ENCODE peak calls at places on chromosomes 11 and 22, in six cellular contexts. A is A673, O is transverse colon, Y is astrocyte of the cerebellum, M is brain microvascular endothelial cell, V is lung. L is an unnamed sample.

GRCh38 chr11:33685061-33685460 is 15.6 kb downstream of the C11orf91 start:
- DNase-seq in A (no peak), O (no peak), Y (no peak), M (no peak), V (no peak), L (no peak)

GRCh38 chr22:38177926-38178604 is 3.6 kb downstream of the PLA2G6 start:
- DNase-seq in A (peak; percentile 61), O (peak; percentile 51), Y (no peak), M (peak; percentile 87), V (no peak), L (peak; percentile 69)

GRCh38 chr22:22746963-22747933 is 102.8 kb downstream of the GGTLC2 start:
- DNase-seq in A (no peak), O (peak; percentile 16), Y (no peak), M (no peak), V (no peak), L (no peak)

GRCh38 chr11:126464796-126465195 is 109.3 kb downstream of the ST3GAL4 start:
- DNase-seq in A (no peak), O (no peak), Y (no peak), M (no peak), V (no peak), L (no peak)

GRCh38 chr22:33112606-33113005 is 54.4 kb upstream of the SYN3 start:
- DNase-seq in A (no peak), O (no peak), Y (no peak), M (no peak), V (no peak), L (no peak)

GRCh38 chr11:36594316-36594989 is at the start of gene IFTAP:
- DNase-seq in A (peak; percentile 99), O (peak; percentile 33), Y (peak; percentile 85), M (peak; percentile 89), V (peak; percentile 54), L (peak; percentile 85)

GRCh38 chr11:103035656-103036434 is 56.1 kb downstream of the DCUN1D5 start:
- DNase-seq in A (peak; percentile 95), O (no peak), Y (peak; percentile 64), M (peak; percentile 88), V (no peak), L (peak; percentile 47)

GRCh38 chr22:28882545-28882877 is 861 bp upstream of the ZNRF3 start:
- DNase-seq in A (peak; percentile 55), O (no peak), Y (no peak), M (no peak), V (no peak), L (no peak)

GRCh38 chr11:47258317-47258902 is 614 bp downstream of the NR1H3 start:
- DNase-seq in A (no peak), O (no peak), Y (no peak), M (no peak), V (no peak), L (no peak)

DNA sequence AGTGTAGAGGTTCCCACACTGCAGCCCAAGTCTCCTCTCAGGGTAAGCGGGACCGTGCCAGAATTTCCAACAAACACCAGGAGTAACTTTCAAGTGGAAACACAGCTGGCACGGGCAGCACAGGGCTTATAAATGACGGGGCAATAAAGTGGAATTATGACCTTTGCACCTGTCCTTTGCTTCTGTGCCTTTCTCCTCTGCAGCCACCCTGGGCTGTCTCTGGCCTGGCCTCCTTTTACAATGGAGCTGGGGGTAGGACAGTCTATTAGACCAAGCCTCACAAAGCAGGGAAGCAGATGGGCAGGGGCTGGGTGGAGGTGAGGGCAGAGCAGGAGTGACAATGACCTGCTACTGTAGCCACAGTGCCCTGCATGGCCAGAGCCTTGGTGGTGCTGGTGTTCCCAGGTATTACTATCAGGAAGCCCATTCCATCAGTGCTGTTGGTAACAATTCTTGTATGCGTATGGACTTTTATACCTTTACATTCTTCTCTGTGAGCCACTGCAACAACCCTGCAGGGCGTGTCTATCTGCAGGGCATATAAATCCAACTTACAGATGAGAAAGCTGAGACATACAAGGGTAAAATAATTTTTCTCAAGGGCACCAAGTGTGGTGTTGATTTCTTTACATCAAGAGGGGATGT is 387.8 kb downstream of the CTTN start:
- DNase-seq in A (no peak), O (peak; percentile 46), Y (no peak), M (no peak), V (no peak), L (no peak)
- H3K4me3 ChIP-seq in A (no peak overlapping the region), O (no peak overlapping the region), Y (no peak overlapping the region), M (no peak overlapping the region), V (no peak overlapping the region), L (no peak overlapping the region)

GRCh38 chr22:46593211-46593676 is 26.9 kb upstream of the GRAMD4 start:
- DNase-seq in A (no peak), O (peak; percentile 55), Y (no peak), M (no peak), V (no peak), L (no peak)
- H3K4me3 ChIP-seq in A (no peak overlapping the region), O (no peak overlapping the region), Y (no peak overlapping the region), M (no peak overlapping the region), V (no peak overlapping the region), L (no peak overlapping the region)

DNA sequence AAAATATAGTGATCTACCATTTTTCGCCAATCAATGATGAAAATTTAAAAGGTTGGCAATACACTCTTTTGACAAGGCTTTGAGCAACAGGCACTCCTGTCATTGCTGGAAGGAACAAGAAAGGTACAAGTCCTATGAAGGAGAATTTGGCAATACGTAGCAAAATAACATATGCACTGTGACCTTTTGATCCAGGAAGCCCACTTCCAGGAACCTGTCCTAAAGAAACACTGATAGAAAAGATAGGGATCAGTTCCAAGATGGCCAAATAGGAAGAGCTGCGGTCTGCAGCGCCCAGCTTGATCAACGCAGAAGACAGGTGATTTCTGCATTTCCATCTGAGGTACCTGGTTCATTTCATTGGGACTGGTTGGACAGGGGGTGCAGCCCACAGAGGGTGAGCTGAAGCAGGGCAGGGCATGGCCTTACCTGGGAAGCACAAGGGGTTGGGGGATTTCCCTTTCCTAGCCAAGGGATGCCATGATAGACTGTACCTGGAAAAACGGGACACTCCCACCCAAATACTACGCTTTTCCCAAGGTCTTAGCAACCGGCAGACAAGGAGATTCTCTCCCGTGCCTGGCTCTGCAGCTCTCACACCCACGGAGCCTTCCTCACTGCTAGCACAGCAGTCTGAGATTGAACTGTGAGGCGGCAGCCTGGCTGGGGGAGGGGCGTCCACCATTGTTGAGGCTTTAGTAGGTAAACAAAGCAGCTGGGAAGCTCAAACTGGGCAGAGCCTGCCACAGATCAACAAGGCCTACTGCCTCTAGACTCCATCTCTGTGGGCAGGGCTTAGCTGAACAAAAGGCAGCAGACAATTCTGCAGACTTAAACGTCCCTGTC is 69.7 kb upstream of the GALNT18 start:
- DNase-seq in A (no peak), O (no peak), Y (no peak), M (no peak), V (no peak), L (no peak)
- H3K4me3 ChIP-seq in A (no peak overlapping the region), O (no peak overlapping the region), Y (no peak overlapping the region), M (no peak overlapping the region), V (no peak overlapping the region), L (no peak overlapping the region)

DNA sequence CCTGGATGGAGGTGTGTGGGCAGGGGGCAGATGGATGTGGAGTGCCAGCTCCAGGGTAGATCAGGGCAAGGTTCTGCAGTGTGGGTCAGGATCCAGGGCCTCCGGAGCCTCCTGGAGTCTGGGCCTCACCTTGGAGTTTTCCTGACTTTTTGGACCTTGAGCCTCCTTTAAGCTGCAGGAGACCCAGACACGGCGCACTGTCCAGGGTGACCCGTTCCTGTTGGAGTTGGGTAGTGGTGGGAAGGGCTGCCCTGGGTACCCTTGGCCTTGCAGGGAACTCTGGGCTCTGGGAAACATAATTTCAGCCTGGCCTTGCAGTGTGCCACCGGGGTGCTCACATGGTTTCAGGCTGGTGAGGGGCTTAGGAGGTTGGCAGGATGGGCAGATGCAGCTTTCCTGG is 17.0 kb downstream of the MGAT3 start:
- DNase-seq in A (no peak), O (no peak), Y (no peak), M (no peak), V (no peak), L (no peak)
- H3K4me3 ChIP-seq in A (no peak overlapping the region), O (no peak overlapping the region), Y (no peak overlapping the region), M (no peak overlapping the region), V (no peak overlapping the region), L (no peak overlapping the region)

GRCh38 chr22:46077669-46078099 is 72.6 kb upstream of the PPARA start:
- DNase-seq in A (peak; percentile 52), O (peak; percentile 8), Y (no peak), M (no peak), V (no peak), L (no peak)

GRCh38 chr22:46079861-46080821 is 70.2 kb upstream of the PPARA start:
- DNase-seq in A (peak; percentile 94), O (peak; percentile 60), Y (no peak), M (no peak), V (no peak), L (no peak)

GRCh38 chr22:46081036-46081830 is 69.1 kb upstream of the PPARA start:
- DNase-seq in A (peak; percentile 46), O (peak; percentile 8), Y (no peak), M (no peak), V (no peak), L (no peak)

GRCh38 chr22:46078241-46079092 is 71.9 kb upstream of the PPARA start:
- DNase-seq in A (peak; percentile 87), O (peak; percentile 32), Y (no peak), M (no peak), V (peak; percentile 62), L (no peak)

GRCh38 chr22:46079093-46079860 is 71.0 kb upstream of the PPARA start:
- DNase-seq in A (peak; percentile 54), O (peak; percentile 7), Y (no peak), M (no peak), V (no peak), L (no peak)
- H3K4me3 ChIP-seq in A (peak overlapping the region; percentile 85), O (no peak overlapping the region), Y (peak overlapping the region; percentile 98), M (peak overlapping the region; percentile 73), V (peak overlapping the region; percentile 0), L (no peak overlapping the region)

DNA sequence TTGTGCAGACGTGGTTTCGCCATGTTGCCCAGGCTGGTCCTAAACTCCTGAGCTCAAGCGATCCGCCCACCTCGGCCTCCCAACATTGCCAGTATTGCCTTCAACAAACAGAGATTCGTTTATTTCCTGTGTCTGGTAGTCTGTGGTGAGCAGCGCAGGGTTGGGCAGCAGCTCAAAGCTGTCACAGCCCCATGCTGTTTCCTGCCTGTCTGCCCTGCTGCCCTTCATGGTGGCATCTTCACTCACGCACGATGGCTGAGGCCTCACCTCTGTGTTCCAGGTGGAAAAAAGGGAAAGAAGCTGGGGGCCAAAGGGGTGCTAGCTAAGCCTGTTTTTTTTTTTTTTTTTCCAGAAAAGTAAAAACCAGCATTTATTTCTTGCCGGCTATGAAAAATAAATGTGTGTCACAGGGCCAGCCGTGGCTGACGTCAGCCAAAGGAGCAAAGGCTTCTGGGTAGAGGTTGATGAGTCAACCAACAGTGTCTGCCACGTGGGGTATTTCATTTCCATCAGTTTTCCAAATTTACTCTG is 28.8 kb downstream of the TBC1D22A start:
- DNase-seq in A (no peak), O (peak; percentile 53), Y (no peak), M (peak; percentile 75), V (no peak), L (no peak)
- H3K4me3 ChIP-seq in A (no peak overlapping the region), O (no peak overlapping the region), Y (no peak overlapping the region), M (peak overlapping the region; percentile 24), V (no peak overlapping the region), L (no peak overlapping the region)

DNA sequence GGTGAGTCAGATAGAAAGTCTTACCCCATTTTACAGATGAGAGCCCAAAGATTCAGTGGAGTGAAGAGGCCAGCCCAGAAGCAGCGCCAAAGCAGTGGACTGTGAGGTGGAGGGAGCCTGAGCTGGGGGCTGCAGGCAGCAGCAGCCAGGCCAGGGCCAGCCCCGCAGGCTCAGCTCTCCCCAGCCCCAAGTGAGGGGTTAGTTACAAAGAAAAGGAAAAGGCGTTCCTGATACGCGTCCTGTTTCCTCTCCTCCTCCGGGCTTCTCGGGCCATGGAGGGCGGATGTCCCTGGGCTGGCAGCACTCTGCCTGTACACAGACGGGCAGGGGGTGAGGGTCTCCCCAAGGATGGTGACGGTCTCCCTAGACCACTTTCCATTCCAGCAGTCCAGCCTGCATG is 44.9 kb downstream of the ARRB1 start:
- DNase-seq in A (no peak), O (no peak), Y (no peak), M (no peak), V (no peak), L (no peak)
- H3K4me3 ChIP-seq in A (no peak overlapping the region), O (no peak overlapping the region), Y (no peak overlapping the region), M (no peak overlapping the region), V (no peak overlapping the region), L (no peak overlapping the region)

L was measured in kidney epithelial cell.